ENCODE peak calls at places on chromosomes 1 and 21, in five cellular contexts. U, W, D, Y and A are unnamed samples.
A peak's percentile ranks its signal among the peaks of the same experiment; 100 is the strongest.

GRCh38 chr1:228830954-228831481 is 95.7 kb downstream of the RHOU start:
- DNase-seq in Y (peak; percentile 60), W (no peak), D (no peak), U (no peak), A (peak; percentile 64)

GRCh38 chr1:236904874-236905741 is 99.1 kb downstream of the MT1HL1 start:
- DNase-seq in D (no peak), W (no peak), Y (peak; percentile 92), U (no peak), A (peak; percentile 70)

GRCh38 chr1:205554016-205554811 is 49.7 kb downstream of the CDK18 start:
- DNase-seq in W (no peak), D (no peak), U (no peak), Y (no peak), A (no peak)

GRCh38 chr1:1625824-1626206 is 6.2 kb upstream of the MMP23B start:
- DNase-seq in D (no peak), Y (no peak), U (no peak), W (no peak), A (no peak)

GRCh38 chr1:33459766-33460543 is 12.5 kb upstream of the ZSCAN20 start:
- DNase-seq in U (no peak), Y (peak; percentile 92), D (no peak), W (no peak), A (no peak)

GRCh38 chr1:23720256-23720995 is 22.8 kb upstream of the ELOA start:
- DNase-seq in U (no peak), D (no peak), W (no peak), Y (peak; percentile 43), A (no peak)

GRCh38 chr1:244730153-244730933 is 77.4 kb downstream of the DESI2 start:
- DNase-seq in U (no peak), D (peak; percentile 67), Y (peak; percentile 68), W (peak; percentile 16), A (no peak)

GRCh38 chr21:44920694-44921604 is at the start of gene ITGB2:
- DNase-seq in Y (no peak), W (peak; percentile 61), U (no peak), D (no peak), A (no peak)

GRCh38 chr1:156618853-156619581 is at the start of gene HAPLN2:
- DNase-seq in W (peak; percentile 28), Y (peak; percentile 24), U (no peak), D (peak; percentile 56), A (no peak)

GRCh38 chr1:45009956-45010854 is 919 bp downstream of the HECTD3 start:
- DNase-seq in Y (peak; percentile 45), U (no peak), D (no peak), W (peak; percentile 33), A (no peak)

GRCh38 chr1:212825798-212826452 is 21.5 kb downstream of the SPATA45 start:
- DNase-seq in D (no peak), W (no peak), U (no peak), Y (no peak), A (no peak)

GRCh38 chr1:226548281-226549093 is at the start of gene STUM:
- DNase-seq in U (peak; percentile 71), W (peak; percentile 21), D (no peak), Y (peak; percentile 72), A (no peak)

GRCh38 chr1:89466307-89466925 is 58.2 kb upstream of the LRRC8B start:
- DNase-seq in D (no peak), U (no peak), W (no peak), Y (no peak), A (no peak)

GRCh38 chr1:230323686-230324085 is 102.4 kb downstream of the PGBD5 start:
- DNase-seq in U (no peak), W (no peak), Y (no peak), D (no peak), A (no peak)

GRCh38 chr1:119440908-119441307 is 26.0 kb downstream of the HSD3B2 start:
- DNase-seq in W (no peak), D (no peak), Y (no peak), U (no peak), A (no peak)

GRCh38 chr1:21517660-21518480 is 8.6 kb downstream of the ALPL start:
- DNase-seq in D (no peak), W (no peak), U (no peak), Y (no peak), A (no peak)

GRCh38 chr1:179206817-179207216 is 22.7 kb downstream of the ABL2 start:
- DNase-seq in Y (no peak), W (no peak), D (no peak), U (no peak), A (no peak)

GRCh38 chr1:208475951-208476824 is 232.0 kb upstream of the PLXNA2 start:
- DNase-seq in D (no peak), Y (peak; percentile 17), U (peak; percentile 67), W (no peak), A (no peak)

GRCh38 chr1:11143907-11144306 is 44.2 kb upstream of the EXOSC10 start:
- DNase-seq in U (no peak), D (no peak), Y (no peak), W (no peak), A (no peak)

GRCh38 chr1:149995927-149996326 is 14.6 kb downstream of the OTUD7B start:
- DNase-seq in Y (peak; percentile 85), D (no peak), W (no peak), U (no peak), A (no peak)

GRCh38 chr1:192175971-192176370 is 17.7 kb downstream of the RGS18 start:
- DNase-seq in W (no peak), U (no peak), D (no peak), Y (no peak), A (no peak)

GRCh38 chr1:172723251-172723650 is 64.3 kb downstream of the FASLG start:
- DNase-seq in Y (no peak), W (no peak), D (no peak), U (no peak), A (no peak)

GRCh38 chr1:186960866-186961265 is 132.1 kb downstream of the PLA2G4A start:
- DNase-seq in U (no peak), Y (peak; percentile 55), D (no peak), W (no peak), A (no peak)

GRCh38 chr1:20899154-20899972 is 112.3 kb upstream of the HP1BP3 start:
- DNase-seq in Y (no peak), U (no peak), D (no peak), W (no peak), A (no peak)

GRCh38 chr1:184890539-184890973 is 83.8 kb downstream of the NIBAN1 start:
- DNase-seq in W (peak; percentile 39), D (no peak), Y (peak; percentile 31), U (no peak), A (no peak)

GRCh38 chr1:52159033-52159789 is 17.3 kb downstream of the ZFYVE9 start:
- DNase-seq in Y (peak; percentile 84), U (no peak), W (no peak), D (no peak), A (no peak)

GRCh38 chr1:204858381-204858821 is 12.3 kb upstream of the NFASC start:
- DNase-seq in D (no peak), U (no peak), W (no peak), Y (peak; percentile 36), A (no peak)

GRCh38 chr1:1144122-1144842 is 28.4 kb upstream of the C1orf159 start:
- DNase-seq in D (no peak), U (no peak), Y (no peak), W (peak; percentile 63), A (no peak)

DNA sequence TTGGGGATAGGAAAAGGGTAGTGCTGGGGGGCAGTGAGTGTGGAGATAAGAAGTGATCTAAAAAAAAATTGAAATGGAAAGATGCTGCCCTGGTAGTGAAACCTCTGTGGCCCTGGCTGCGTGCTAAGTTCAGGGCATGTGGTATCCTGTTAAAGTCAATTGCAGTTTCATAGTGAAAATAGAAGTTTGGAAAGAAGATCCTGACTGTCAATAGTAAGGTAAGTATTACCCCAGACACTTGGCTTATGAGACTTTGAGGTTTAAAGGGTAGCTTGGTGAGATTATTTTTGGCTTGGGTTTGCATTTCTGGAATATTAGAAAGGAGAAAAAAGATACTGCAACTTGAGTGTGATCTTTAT is 6.8 kb downstream of the ARID1A start:
- DNase-seq in W (no peak), U (no peak), D (no peak), Y (no peak), A (no peak)
- H3K4me1 ChIP-seq in W (peaks cover 87% of the 10 kb centered on the region), U (no peaks in the 10 kb centered on the region), D (peaks cover 82% of the 10 kb centered on the region), Y (peaks cover 88% of the 10 kb centered on the region), A (peaks cover 91% of the 10 kb centered on the region)

DNA sequence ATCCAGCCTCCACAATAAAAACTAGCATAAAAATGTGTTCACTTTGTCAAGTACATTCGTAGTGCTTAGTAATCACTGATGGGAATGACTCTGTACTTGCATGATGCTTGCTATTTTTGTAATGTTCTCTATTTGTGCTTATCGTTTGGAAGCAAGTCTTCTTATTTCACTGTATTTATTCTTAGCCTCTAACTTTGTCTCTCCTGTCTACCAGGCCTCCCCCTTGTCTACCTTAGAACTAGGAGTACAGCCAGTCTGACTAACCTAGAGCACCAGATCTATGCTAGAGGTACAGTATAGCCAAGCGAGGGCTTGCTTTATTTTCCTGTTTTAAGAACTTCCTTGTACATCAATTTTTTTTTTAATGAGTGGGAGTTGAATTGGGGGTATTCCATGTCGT is 108.2 kb downstream of the VPS13D start:
- DNase-seq in Y (no peak), D (no peak), W (no peak), U (no peak), A (no peak)
- H3K4me1 ChIP-seq in Y (no peaks in the 10 kb centered on the region), D (no peaks in the 10 kb centered on the region), W (peaks cover 19% of the 10 kb centered on the region), U (no peaks in the 10 kb centered on the region), A (no peaks in the 10 kb centered on the region)

GRCh38 chr21:46633561-46633960 is 1.9 kb upstream of the PRMT2 start:
- DNase-seq in Y (no peak), W (peak; percentile 39), D (no peak), U (no peak), A (no peak)

GRCh38 chr21:46635324-46636180 is at the start of gene PRMT2:
- DNase-seq in U (peak; percentile 99), W (peak; percentile 98), Y (peak; percentile 98), D (peak; percentile 97), A (peak; percentile 91)

GRCh38 chr21:46636181-46636512 is 673 bp downstream of the PRMT2 start:
- DNase-seq in D (no peak), U (no peak), W (no peak), Y (no peak), A (no peak)

GRCh38 chr21:46634427-46634826 is 1.0 kb upstream of the PRMT2 start:
- DNase-seq in U (no peak), Y (no peak), D (no peak), W (no peak), A (no peak)

GRCh38 chr21:46634966-46635323 is 529 bp upstream of the PRMT2 start:
- DNase-seq in D (peak; percentile 78), U (peak; percentile 90), Y (peak; percentile 92), W (no peak), A (peak; percentile 40)
- H3K4me1 ChIP-seq in D (peaks cover 5% of the 10 kb centered on the region), U (no peaks in the 10 kb centered on the region), Y (peaks cover 42% of the 10 kb centered on the region), W (peaks cover 53% of the 10 kb centered on the region), A (peaks cover 7% of the 10 kb centered on the region)

DNA sequence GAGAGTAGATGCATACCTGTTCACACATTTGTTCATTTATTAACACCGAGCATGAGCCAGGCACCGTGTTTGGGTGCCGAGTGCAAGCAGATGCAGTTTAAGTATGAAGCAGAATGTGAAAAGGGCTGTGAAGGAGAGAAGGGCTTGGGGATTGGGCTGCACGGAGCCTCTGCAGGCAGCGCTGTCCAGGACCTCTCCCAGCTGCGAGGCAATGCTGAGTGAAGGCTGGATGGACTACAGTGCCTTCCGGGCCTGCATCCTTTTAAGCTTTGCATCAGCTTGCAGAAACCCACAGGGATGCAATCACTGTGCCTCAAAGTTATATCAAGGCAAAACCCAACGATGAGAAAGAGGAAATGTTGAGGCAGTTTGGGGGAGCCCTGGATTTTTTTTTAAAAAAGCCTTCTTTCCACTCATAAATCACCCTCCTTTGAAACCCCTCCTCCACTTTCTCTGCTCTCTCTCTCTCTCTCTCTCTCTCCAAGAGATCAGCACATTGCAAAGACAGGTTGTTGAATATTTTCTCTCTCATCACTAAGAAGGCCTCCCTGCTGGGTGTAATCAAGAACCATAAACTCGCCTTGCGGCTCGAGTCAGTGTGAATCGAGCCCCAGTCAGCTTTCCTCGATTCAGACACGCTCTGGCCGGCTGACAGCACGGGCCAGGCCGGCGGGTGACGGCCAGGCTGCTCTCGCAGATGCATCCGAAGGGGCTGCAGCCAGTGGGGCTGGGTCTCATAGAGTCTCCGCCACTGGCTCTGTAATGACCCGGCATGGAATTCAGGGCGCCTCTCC is 89.2 kb upstream of the POU3F1 start:
- DNase-seq in W (no peak), U (no peak), Y (peak; percentile 26), D (no peak), A (no peak)
- H3K4me1 ChIP-seq in W (no peaks in the 10 kb centered on the region), U (no peaks in the 10 kb centered on the region), Y (peaks cover 11% of the 10 kb centered on the region), D (peaks cover 6% of the 10 kb centered on the region), A (peaks cover 8% of the 10 kb centered on the region)